ENCODE peak calls at places on chromosome 1, in seven cellular contexts. A is activated naive CD4-positive, alpha-beta T cell treated with anti-CD3 and anti-CD28 coated beads, Interleukin-2, amount 50 U/mL, for 72 hours; S is mesenteric fat pad; C is stimulated activated naive CD4-positive, alpha-beta T cell; X is nucleus accumbens; Q is cardiac fibroblast; L is left cardiac atrium. F is an unnamed sample.

GRCh38 chr1:225962440-225962975 is 21.5 kb upstream of the LEFTY2 start:
- DNase-seq in A (peak), X (no peak), Q (peak), L (peak), S (peak), C (peak), F (no peak)

GRCh38 chr1:914891-915280 is 8.8 kb upstream of the SAMD11 start:
- DNase-seq in X (no peak), C (no peak), Q (no peak), L (no peak), S (no peak), A (no peak), F (no peak)

GRCh38 chr1:4178501-4178900 is 278.4 kb upstream of the C1orf174 start:
- DNase-seq in L (no peak), S (no peak), Q (no peak), C (no peak), A (no peak), X (no peak), F (no peak)

GRCh38 chr1:30599721-30600120 is 123.7 kb downstream of the MATN1 start:
- DNase-seq in X (no peak), Q (no peak), C (no peak), L (no peak), A (no peak), S (no peak), F (no peak)

GRCh38 chr1:169601096-169601881 is 15.0 kb upstream of the F5 start:
- DNase-seq in X (no peak), L (no peak), C (peak), S (no peak), A (no peak), Q (peak), F (peak)

GRCh38 chr1:157626099-157626498 is 28.2 kb upstream of the FCRL4 start:
- DNase-seq in S (no peak), L (no peak), A (peak), C (no peak), X (no peak), Q (no peak), F (no peak)

GRCh38 chr1:101733340-101733739 is 263.4 kb downstream of the OLFM3 start:
- DNase-seq in L (no peak), X (no peak), Q (no peak), C (no peak), S (no peak), A (no peak), F (no peak)

GRCh38 chr1:172449585-172450523 is 6.0 kb upstream of the PIGC start:
- DNase-seq in L (peak), S (peak), Q (peak), A (peak), X (peak), C (peak), F (peak)

GRCh38 chr1:246136477-246136876 is 370.6 kb downstream of the SMYD3 start:
- DNase-seq in Q (no peak), X (no peak), A (no peak), L (no peak), C (no peak), S (no peak), F (no peak)

GRCh38 chr1:23867542-23867952 is 543 bp downstream of the FUCA1 start:
- DNase-seq in Q (no peak), S (no peak), L (no peak), C (peak), A (no peak), X (no peak), F (no peak)

GRCh38 chr1:213934642-213935041 is 53.1 kb upstream of the PROX1 start:
- DNase-seq in A (no peak), C (no peak), Q (no peak), S (no peak), X (no peak), L (peak), F (no peak)

GRCh38 chr1:233439721-233440120 is 112.2 kb downstream of the MAP3K21 start:
- DNase-seq in A (no peak), X (no peak), S (no peak), Q (no peak), L (no peak), C (no peak), F (no peak)

GRCh38 chr1:24914226-24915069 is 15.6 kb downstream of the RUNX3 start:
- DNase-seq in S (no peak), A (no peak), L (no peak), C (no peak), X (no peak), Q (peak), F (peak)

GRCh38 chr1:221637641-221638041 is 104.2 kb downstream of the DUSP10 start:
- DNase-seq in A (no peak), S (no peak), C (no peak), L (no peak), X (no peak), Q (peak), F (no peak)

GRCh38 chr1:53738205-53739108 is 507 bp downstream of the GLIS1 start:
- DNase-seq in L (no peak), S (no peak), X (no peak), C (no peak), A (peak), Q (peak), F (no peak)